ENCODE peak calls at places on chromosome 4, in eight cellular contexts. V is HCT116, T is HL-60, O is transverse colon, Q is SK-N-SH, K is upper lobe of left lung, L is HepG2, Y is stomach. S is an unnamed sample.
A peak's percentile ranks its signal among the peaks of the same experiment; 100 is the strongest.

GRCh38 chr4:164977243-164978164 is at the start of gene TRIM61:
- DNase-seq in V (no peak), T (no peak), O (peak; percentile 25), Q (peak; percentile 11), K (peak; percentile 63), L (no peak), Y (no peak), S (no peak)

GRCh38 chr4:55125763-55126541 is 557 bp upstream of the KDR start:
- DNase-seq in V (no peak), T (no peak), O (no peak), Q (peak; percentile 46), K (peak; percentile 25), L (no peak), Y (no peak), S (no peak)

GRCh38 chr4:95086532-95086931 is 328.8 kb downstream of the BMPR1B start:
- DNase-seq in V (no peak), T (no peak), O (no peak), Q (no peak), K (no peak), L (no peak), Y (no peak), S (no peak)

GRCh38 chr4:14504162-14504561 is 498.1 kb upstream of the CPEB2 start:
- DNase-seq in V (no peak), T (no peak), O (no peak), Q (no peak), K (no peak), L (no peak), Y (no peak), S (no peak)

GRCh38 chr4:53355919-53356521 is 9.8 kb downstream of the SCFD2 start:
- DNase-seq in V (no peak), T (no peak), O (no peak), Q (no peak), K (no peak), L (no peak), Y (no peak), S (no peak)

GRCh38 chr4:83207497-83208105 is 77.0 kb downstream of the COQ2 start:
- DNase-seq in V (peak; percentile 83), T (no peak), O (peak; percentile 46), Q (no peak), K (no peak), L (no peak), Y (no peak), S (no peak)

GRCh38 chr4:187380181-187380581 is 615.4 kb upstream of the ZFP42 start:
- DNase-seq in V (peak; percentile 67), T (peak; percentile 5), O (peak; percentile 38), Q (no peak), K (peak; percentile 39), L (peak; percentile 35), Y (no peak), S (no peak)

GRCh38 chr4:140866492-140867005 is 110.4 kb upstream of the TBC1D9 start:
- DNase-seq in V (no peak), T (no peak), O (no peak), Q (no peak), K (no peak), L (no peak), Y (no peak), S (no peak)

GRCh38 chr4:17492058-17492741 is 19.7 kb downstream of the QDPR start:
- DNase-seq in V (no peak), T (no peak), O (no peak), Q (peak; percentile 52), K (no peak), L (no peak), Y (no peak), S (no peak)

GRCh38 chr4:24473309-24473721 is 111.0 kb downstream of the DHX15 start:
- DNase-seq in V (no peak), T (peak; percentile 47), O (peak; percentile 12), Q (peak; percentile 25), K (no peak), L (no peak), Y (no peak), S (no peak)

GRCh38 chr4:151744614-151745013 is 16.2 kb downstream of the GATB start:
- DNase-seq in V (peak; percentile 79), T (no peak), O (no peak), Q (no peak), K (no peak), L (peak; percentile 66), Y (no peak), S (no peak)

DNA sequence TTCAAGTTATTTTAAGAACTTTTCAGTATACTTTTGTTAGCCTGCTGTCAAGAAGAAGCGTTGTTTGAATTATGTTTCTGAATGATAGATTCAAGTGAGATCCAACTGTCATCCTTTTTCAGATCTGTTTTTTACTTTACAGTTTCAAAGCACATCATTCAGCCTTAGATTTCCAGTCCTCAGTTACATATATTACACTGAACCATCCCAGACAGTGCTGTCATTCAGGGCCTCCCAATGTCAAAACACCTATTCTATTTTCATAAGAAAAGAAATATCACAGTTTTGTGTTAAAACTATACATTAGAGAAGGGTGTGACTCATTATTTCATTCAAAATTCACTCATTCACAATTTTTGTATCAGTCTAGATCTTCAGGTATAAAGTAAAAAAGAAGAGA is 856.9 kb downstream of the ADGRL3 start:
- DNase-seq in V (no peak), T (no peak), O (no peak), Q (no peak), K (no peak), L (no peak), Y (no peak), S (no peak)
- TF ChIP-seq POLR2AphosphoS5 in V (no peak), T (no peak), O (no peak), Q (no peak), K (no peak), L (no peak), Y (no peak), S (no peak)

GRCh38 chr4:89301003-89301402 is 6.6 kb downstream of the GPRIN3 start:
- DNase-seq in V (no peak), T (no peak), O (no peak), Q (no peak), K (no peak), L (no peak), Y (no peak), S (no peak)
- H3K4me3 ChIP-seq in V (no peak overlapping the region), T (no peak overlapping the region), O (no peak overlapping the region), Q (no peak overlapping the region), K (no peak overlapping the region), L (no peak overlapping the region), Y (no peak overlapping the region), S (no peak overlapping the region)

DNA sequence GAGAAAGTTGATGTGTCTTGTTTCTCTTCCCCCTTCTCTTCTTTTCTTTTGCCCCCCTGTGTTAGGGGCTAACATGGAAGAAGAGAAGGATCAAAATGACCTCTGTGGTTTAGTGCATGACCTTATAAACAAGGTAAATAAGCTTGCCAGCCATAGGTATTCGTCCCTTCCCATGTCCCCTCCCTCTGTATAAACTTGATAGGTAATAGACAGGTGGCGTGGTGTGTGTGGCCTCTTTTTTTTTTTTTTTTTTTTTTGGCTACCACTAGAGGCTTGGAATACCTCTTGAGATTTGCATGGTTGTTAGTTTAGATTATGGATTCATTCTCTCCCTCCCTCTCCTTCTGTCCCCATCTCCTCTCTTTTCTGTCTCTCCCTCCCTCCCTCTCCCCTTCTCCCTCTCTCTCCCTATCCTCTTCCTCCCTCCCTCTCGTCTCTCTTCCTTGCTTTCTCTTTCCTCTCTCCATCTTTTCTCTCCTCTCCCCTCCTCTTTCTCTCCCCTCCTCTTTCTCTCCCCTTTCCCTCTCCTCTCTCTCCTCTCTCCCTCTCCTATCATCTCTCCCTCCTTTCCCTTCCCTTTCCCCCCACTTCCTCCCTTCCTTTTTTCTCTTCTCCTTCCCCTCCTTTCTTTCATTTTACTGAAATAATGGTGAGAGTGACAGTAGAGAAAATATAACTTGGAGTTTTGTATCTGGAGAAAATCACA is 134.4 kb downstream of the AFF1 start:
- DNase-seq in V (no peak), T (no peak), O (no peak), Q (no peak), K (no peak), L (no peak), Y (no peak), S (no peak)
- H3K27ac ChIP-seq in V (no peak overlapping the region), T (no peak overlapping the region), O (peak overlapping the region; percentile 45), Q (peak overlapping the region; percentile 17), K (peak overlapping the region; percentile 47), L (no peak overlapping the region), Y (peak overlapping the region; percentile 23), S (peak overlapping the region; percentile 87)

GRCh38 chr4:38654273-38654672 is 9.7 kb upstream of the KLF3 start:
- DNase-seq in V (no peak), T (no peak), O (no peak), Q (no peak), K (no peak), L (no peak), Y (no peak), S (no peak)
- TF ChIP-seq POLR2AphosphoS5 in V (no peak), T (no peak), O (no peak), Q (no peak), K (no peak), L (no peak), Y (no peak), S (no peak)

DNA sequence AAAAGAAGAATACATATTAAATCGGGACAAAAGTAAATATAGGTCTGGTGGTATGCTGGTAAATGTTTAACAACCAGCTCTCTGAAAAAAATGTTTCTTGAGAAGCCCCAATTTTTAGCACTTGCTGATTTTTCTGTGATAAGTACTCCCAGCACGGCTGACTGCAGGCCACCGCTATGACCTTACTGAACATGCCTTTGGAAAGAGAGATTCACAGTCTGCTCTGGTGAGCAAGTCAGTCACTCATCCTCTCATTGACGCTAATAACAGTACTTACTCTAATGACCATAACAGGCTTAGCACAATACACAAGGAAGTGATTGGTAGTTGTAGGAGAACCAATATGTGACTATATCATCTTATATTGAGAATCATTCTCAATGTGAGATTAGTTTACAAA is 98.9 kb upstream of the BLTP1 start:
- DNase-seq in V (no peak), T (no peak), O (no peak), Q (no peak), K (no peak), L (no peak), Y (no peak), S (no peak)
- H3K4me3 ChIP-seq in V (no peak overlapping the region), T (no peak overlapping the region), O (no peak overlapping the region), Q (no peak overlapping the region), K (no peak overlapping the region), L (no peak overlapping the region), Y (no peak overlapping the region), S (no peak overlapping the region)

GRCh38 chr4:36841583-36842326 is 402.8 kb upstream of the NWD2 start:
- DNase-seq in V (no peak), T (no peak), O (no peak), Q (no peak), K (no peak), L (no peak), Y (no peak), S (no peak)
- H3K27ac ChIP-seq in V (no peak overlapping the region), T (no peak overlapping the region), O (no peak overlapping the region), Q (no peak overlapping the region), K (no peak overlapping the region), L (no peak overlapping the region), Y (no peak overlapping the region), S (no peak overlapping the region)

GRCh38 chr4:10106421-10107039 is 10.1 kb downstream of the WDR1 start:
- DNase-seq in V (peak; percentile 62), T (no peak), O (peak; percentile 62), Q (peak; percentile 49), K (peak; percentile 71), L (no peak), Y (peak; percentile 54), S (no peak)
- TF ChIP-seq POLR2AphosphoS5 in V (peak; percentile 58), T (no peak), O (peak; percentile 23), Q (peak; percentile 45), K (no peak), L (no peak), Y (no peak), S (no peak)